ENCODE peak calls at places on chromosome 14, in eight cellular contexts. P is A549, C is HCT116, R is PC-9, S is mammary epithelial cell, J is hepatocyte, F is cardiac muscle cell, D is stomach. Q is an unnamed sample.

GRCh38 chr14:94467728-94468520 is 8.1 kb downstream of the SERPINA9 start:
- DNase-seq in S (no peak), C (no peak), F (no peak), R (no peak), P (no peak), J (no peak), D (no peak), Q (no peak)

GRCh38 chr14:92121207-92121669 is 268 bp downstream of the NDUFB1 start:
- DNase-seq in R (no peak), P (peak; percentile 31), C (no peak), J (peak; percentile 45), F (peak; percentile 57), S (no peak), D (peak; percentile 39), Q (peak; percentile 6)

GRCh38 chr14:92464156-92464555 is 49.4 kb upstream of the RIN3 start:
- DNase-seq in S (no peak), R (no peak), C (no peak), D (no peak), J (no peak), P (no peak), F (no peak), Q (no peak)

GRCh38 chr14:25833341-25834121 is 764.3 kb downstream of the NOVA1 start:
- DNase-seq in F (peak; percentile 16), P (peak; percentile 14), C (no peak), D (peak; percentile 27), J (peak; percentile 72), S (no peak), R (peak; percentile 3), Q (no peak)

GRCh38 chr14:74401504-74402241 is 24.3 kb downstream of the SYNDIG1L start:
- DNase-seq in C (no peak), P (no peak), S (no peak), J (peak; percentile 30), F (no peak), D (peak; percentile 38), R (peak; percentile 70), Q (peak; percentile 42)

GRCh38 chr14:102043251-102044025 is 43.4 kb downstream of the HSP90AA1 start:
- DNase-seq in D (no peak), F (no peak), R (no peak), C (no peak), S (no peak), P (no peak), J (no peak), Q (no peak)

GRCh38 chr14:34345718-34346465 is 116.1 kb downstream of the SPTSSA start:
- DNase-seq in S (no peak), J (no peak), D (no peak), P (no peak), R (no peak), C (no peak), F (no peak), Q (no peak)

GRCh38 chr14:23631702-23632460 is 4.3 kb upstream of the DHRS2 start:
- DNase-seq in R (peak; percentile 70), S (peak; percentile 89), J (peak; percentile 91), F (peak; percentile 86), C (peak; percentile 65), D (peak; percentile 76), P (peak; percentile 73), Q (peak; percentile 55)

GRCh38 chr14:73637830-73638229 is 7.0 kb upstream of the DNAL1 start:
- DNase-seq in R (no peak), P (no peak), J (no peak), C (no peak), D (no peak), S (no peak), F (no peak), Q (no peak)

GRCh38 chr14:88168498-88169165 is 154.4 kb downstream of the KCNK10 start:
- DNase-seq in J (peak; percentile 44), D (peak; percentile 57), S (peak; percentile 17), C (no peak), P (peak; percentile 55), R (no peak), F (peak; percentile 61), Q (peak; percentile 36)

GRCh38 chr14:98622208-98623051 is 649.6 kb downstream of the BCL11B start:
- DNase-seq in D (no peak), R (no peak), P (no peak), C (no peak), F (no peak), J (no peak), S (peak; percentile 18), Q (no peak)
- H3K27ac ChIP-seq in D (no peak overlapping the region), R (no peak overlapping the region), P (no peak overlapping the region), C (no peak overlapping the region), F (no peak overlapping the region), J (no peak overlapping the region), S (no peak overlapping the region), Q (no peak overlapping the region)

DNA sequence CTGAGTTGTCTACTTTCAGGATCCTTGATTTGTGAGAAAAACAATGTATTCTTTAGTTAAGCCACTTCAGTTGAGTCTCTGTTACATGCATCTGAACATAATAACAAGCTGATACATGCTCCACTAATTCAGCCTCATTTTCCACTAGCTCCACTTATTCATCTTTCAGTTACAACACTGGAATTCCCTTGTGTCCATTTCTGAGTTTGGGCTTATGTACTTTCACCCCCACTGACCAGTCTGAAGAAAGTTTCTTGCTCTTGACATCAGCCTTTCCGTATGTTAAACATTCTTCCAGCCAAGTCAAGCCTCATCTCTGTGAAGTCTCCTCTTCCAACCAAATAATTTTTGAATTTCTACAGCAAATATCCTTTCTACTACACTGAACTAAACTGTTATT is 592.5 kb upstream of the NOVA1 start:
- DNase-seq in P (no peak), F (no peak), J (no peak), C (no peak), S (no peak), R (no peak), D (no peak), Q (no peak)
- H3K9me3 ChIP-seq in P (no peaks in the 10 kb centered on the region), F (no peaks in the 10 kb centered on the region), J (no peaks in the 10 kb centered on the region), C (peaks cover 14% of the 10 kb centered on the region), S (peaks cover 25% of the 10 kb centered on the region), R (no peaks in the 10 kb centered on the region), D (no peaks in the 10 kb centered on the region), Q (no peaks in the 10 kb centered on the region)

DNA sequence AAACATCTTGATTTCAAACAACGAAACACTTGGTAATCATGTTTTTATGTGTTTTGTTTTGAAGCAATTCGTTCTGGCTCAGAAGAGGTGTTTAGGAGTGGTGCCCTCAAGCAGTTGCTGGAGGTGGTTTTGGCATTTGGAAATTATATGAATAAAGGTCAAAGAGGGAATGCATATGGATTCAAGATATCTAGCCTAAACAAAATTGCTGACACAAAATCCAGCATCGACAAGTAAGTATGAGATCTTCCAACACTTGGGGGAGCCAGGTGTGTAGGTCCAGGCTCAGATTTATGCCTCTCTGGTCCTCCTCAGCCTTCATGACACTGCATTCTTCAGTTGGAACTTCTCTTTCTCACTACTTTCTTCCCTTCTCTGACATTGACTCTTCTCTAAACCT is 110.1 kb downstream of the GPR135 start:
- DNase-seq in F (no peak), D (no peak), C (no peak), R (no peak), P (no peak), S (no peak), J (no peak), Q (no peak)
- TF ChIP-seq CTCF in F (no peak), D (no peak), C (no peak), R (no peak), P (no peak), S (peak; percentile 8), J (no peak), Q (no peak)

DNA sequence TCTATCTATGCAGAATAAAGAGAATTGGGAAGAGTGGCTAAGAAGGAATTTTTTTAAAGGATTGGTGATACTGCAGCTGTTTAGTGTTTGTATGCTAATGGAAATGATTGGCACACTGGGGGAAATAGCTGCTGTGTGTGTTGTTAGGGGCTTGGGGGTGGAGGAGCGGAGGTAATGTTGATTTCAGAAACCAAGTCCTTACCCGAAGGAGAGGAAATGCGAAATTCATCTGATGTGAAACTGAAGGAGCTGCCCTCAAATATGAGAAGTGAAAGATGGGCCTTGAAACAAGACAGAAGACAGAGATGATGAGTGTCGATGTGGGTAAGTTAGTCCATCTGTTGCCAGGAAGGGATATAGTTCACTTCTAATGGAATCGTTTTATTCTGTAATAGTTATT is 21.2 kb upstream of the RNASE12 start:
- DNase-seq in C (no peak), F (no peak), D (no peak), S (no peak), J (no peak), R (no peak), P (no peak), Q (no peak)
- H3K27ac ChIP-seq in C (no peak overlapping the region), F (no peak overlapping the region), D (no peak overlapping the region), S (no peak overlapping the region), J (no peak overlapping the region), R (no peak overlapping the region), P (no peak overlapping the region), Q (no peak overlapping the region)

GRCh38 chr14:28931999-28932398 is 165.4 kb downstream of the FOXG1 start:
- DNase-seq in P (no peak), F (no peak), R (no peak), S (no peak), D (no peak), J (no peak), C (no peak), Q (no peak)
- H3K9me3 ChIP-seq in P (no peaks in the 10 kb centered on the region), F (no peaks in the 10 kb centered on the region), R (no peaks in the 10 kb centered on the region), S (peaks cover 5% of the 10 kb centered on the region), D (peaks cover 12% of the 10 kb centered on the region), J (peaks cover 4% of the 10 kb centered on the region), C (peaks cover 13% of the 10 kb centered on the region), Q (peaks cover 11% of the 10 kb centered on the region)

DNA sequence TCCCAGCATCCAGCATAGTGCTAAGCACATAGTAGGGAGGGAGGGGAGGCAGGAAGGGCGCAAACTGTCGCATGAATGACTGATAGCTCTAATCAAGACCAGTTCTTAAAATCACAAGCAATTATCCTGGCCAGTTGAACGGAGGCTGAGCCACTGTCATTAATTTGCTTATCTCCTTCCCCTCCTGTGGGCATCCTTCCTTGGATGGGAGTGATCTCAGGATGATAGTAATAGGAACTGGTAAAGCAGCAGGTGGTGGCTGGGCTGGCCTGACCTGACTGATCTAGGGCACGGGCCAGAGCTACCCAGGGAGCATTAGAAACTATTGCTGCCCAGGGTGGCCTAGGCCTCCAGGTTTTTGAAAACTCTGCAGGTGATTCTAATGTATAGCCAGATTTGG is 97.0 kb downstream of the BEGAIN start:
- DNase-seq in F (no peak), C (no peak), R (no peak), P (no peak), J (no peak), S (no peak), D (no peak), Q (no peak)
- TF ChIP-seq CTCF in F (no peak), C (no peak), R (no peak), P (no peak), J (no peak), S (no peak), D (no peak), Q (no peak)